ENCODE peak calls at places on chromosomes 5 and 9, in four cellular contexts. Z is IMR-90, M is A549, Q is K562. S is an unnamed sample.

GRCh38 chr9:107805198-107805597 is 315.6 kb upstream of the KLF4 start:
- DNase-seq in Z (no peak), M (no peak), Q (no peak), S (no peak)

GRCh38 chr9:138099803-138100598 is 222.4 kb downstream of the CACNA1B start:
- DNase-seq in Z (no peak), M (no peak), Q (no peak), S (no peak)

GRCh38 chr9:133713960-133714495 is 24.1 kb downstream of the SARDH start:
- DNase-seq in Z (no peak), M (no peak), Q (no peak), S (no peak)

GRCh38 chr5:68659876-68660275 is 433.9 kb upstream of the SLC30A5 start:
- DNase-seq in Z (peak; percentile 24), M (no peak), Q (no peak), S (no peak)

GRCh38 chr9:87973791-87974292 is 491 bp downstream of the CDK20 start:
- DNase-seq in Z (no peak), M (no peak), Q (no peak), S (no peak)

GRCh38 chr9:135884328-135885035 is 22.9 kb downstream of the CAMSAP1 start:
- DNase-seq in Z (peak; percentile 86), M (no peak), Q (no peak), S (peak; percentile 30)

GRCh38 chr9:136219276-136219675 is 14.3 kb upstream of the LHX3 start:
- DNase-seq in Z (peak; percentile 58), M (no peak), Q (no peak), S (no peak)

GRCh38 chr9:93228030-93228429 is 44.1 kb downstream of the WNK2 start:
- DNase-seq in Z (no peak), M (no peak), Q (no peak), S (no peak)

GRCh38 chr5:35593338-35593737 is 24.3 kb upstream of the SPEF2 start:
- DNase-seq in Z (no peak), M (no peak), Q (no peak), S (no peak)

GRCh38 chr9:129671519-129671918 is 6.1 kb downstream of the PRRX2 start:
- DNase-seq in Z (peak; percentile 19), M (no peak), Q (no peak), S (no peak)

GRCh38 chr5:149747833-149748366 is 17.8 kb downstream of the PPARGC1B start:
- DNase-seq in Z (no peak), M (no peak), Q (no peak), S (no peak)

GRCh38 chr5:14587143-14587542 is 5.6 kb downstream of the OTULINL start:
- DNase-seq in Z (no peak), M (no peak), Q (no peak), S (no peak)

DNA sequence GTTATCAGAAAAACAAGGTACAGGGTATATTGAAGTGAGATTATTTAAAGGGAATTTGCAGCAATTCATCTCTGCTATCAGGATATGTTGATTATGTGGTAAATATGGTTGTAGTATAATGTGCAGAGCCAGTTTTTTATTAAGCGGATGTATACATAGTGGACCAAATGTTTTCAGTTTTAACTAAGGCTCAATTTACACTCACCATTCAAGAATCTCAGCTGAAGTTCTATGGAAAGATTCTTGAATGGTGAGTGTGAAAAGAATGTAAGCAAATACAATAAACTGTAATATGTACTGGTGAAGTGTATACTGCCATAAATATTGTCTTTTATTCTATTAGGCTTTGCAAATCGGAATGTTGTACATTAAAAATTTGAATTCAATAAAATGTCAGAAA is 895.9 kb upstream of the CDH10 start:
- DNase-seq in Z (no peak), M (no peak), Q (no peak), S (no peak)
- TF ChIP-seq SMC3 in Z (no peak), M (no peak), Q (no peak), S (no peak)

DNA sequence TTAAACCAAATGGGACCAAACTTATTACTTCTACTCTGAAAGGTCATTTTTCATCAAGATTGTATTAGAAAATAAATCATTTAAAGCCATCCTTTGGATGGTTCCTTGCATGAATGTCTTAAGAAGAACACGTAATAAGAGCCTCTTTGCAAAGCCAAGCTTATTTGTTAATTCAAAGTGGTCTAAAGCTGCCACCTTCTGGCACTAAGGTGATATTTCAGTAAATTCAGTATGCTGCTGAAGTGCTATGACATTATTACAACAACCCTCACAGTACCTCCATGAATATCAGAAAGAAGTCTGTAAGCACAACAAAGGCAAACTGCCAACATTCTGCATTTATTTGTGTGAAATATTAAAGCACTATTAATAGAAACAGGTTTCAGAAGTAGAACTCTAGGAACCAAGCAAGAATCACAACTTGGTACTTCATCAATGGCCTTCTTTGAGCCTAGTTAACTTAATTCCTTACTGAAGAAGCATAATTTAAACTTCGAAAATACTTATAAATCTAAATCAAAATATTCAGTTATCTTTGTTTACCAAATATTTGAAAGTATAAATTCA is 53.1 kb upstream of the TYRP1 start:
- DNase-seq in Z (peak; percentile 43), M (peak; percentile 4), Q (no peak), S (peak; percentile 27)
- TF ChIP-seq MAZ in Z (no peak), M (no peak), Q (no peak), S (no peak)

GRCh38 chr5:173673295-173674170 is 57.1 kb upstream of the BOD1 start:
- DNase-seq in Z (no peak), M (no peak), Q (no peak), S (no peak)
- TF ChIP-seq SMC3 in Z (no peak), M (no peak), Q (no peak), S (no peak)

GRCh38 chr5:44935871-44936270 is 127.1 kb downstream of the MRPS30 start:
- DNase-seq in Z (no peak), M (no peak), Q (no peak), S (no peak)
- TF ChIP-seq MAZ in Z (no peak), M (no peak), Q (no peak), S (no peak)

DNA sequence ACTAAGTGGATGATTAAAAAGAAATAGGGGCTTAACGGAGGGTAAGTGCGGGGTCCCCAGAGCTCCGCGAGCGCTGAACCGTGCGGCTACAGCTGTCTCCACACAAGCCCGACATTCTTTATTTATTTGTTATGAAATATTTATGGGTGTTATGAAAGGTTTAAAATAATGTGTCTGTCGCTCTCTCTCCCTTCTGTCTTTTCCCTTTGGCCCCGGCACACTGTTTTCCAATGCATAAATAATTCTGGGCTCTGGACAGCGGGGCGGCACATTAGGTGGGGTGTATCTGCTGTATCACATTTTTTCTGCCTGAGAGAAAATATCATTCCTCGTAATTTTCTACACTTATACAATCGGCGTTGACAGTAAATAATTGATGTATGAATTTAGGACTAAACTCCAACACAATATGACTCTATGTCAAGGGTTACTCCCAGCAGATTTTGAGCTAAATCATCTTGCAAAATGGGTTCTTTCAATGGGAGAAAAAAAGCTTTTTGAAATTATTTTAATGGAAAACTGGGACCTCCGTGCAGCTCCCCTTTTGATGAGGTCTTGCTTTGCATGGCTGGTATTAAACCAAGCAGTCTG is 370.4 kb upstream of the IRX4 start:
- DNase-seq in Z (no peak), M (no peak), Q (no peak), S (no peak)
- TF ChIP-seq SMC3 in Z (no peak), M (no peak), Q (no peak), S (no peak)

DNA sequence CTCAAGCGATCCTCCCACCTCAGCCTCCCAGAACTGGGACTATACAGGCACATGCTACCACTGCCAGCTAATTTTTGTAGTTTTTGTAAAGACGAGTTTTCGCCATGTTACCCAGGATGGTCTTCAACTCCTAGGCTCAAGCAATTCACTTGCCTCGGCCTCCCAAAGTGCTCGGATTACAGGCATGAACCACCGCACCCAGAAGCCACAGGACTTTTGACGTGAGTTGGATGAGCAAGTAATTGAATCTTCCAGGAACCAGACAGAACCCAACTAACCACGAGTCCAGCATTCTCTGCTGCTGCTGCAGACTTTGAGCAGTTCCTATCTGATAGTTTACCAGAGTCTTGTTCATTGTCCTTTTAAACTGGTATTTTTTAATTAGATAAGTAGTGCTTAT is 9.6 kb upstream of the ATP6V0E1 start:
- DNase-seq in Z (peak; percentile 55), M (no peak), Q (no peak), S (no peak)
- TF ChIP-seq MAZ in Z (no peak), M (no peak), Q (no peak), S (no peak)

DNA sequence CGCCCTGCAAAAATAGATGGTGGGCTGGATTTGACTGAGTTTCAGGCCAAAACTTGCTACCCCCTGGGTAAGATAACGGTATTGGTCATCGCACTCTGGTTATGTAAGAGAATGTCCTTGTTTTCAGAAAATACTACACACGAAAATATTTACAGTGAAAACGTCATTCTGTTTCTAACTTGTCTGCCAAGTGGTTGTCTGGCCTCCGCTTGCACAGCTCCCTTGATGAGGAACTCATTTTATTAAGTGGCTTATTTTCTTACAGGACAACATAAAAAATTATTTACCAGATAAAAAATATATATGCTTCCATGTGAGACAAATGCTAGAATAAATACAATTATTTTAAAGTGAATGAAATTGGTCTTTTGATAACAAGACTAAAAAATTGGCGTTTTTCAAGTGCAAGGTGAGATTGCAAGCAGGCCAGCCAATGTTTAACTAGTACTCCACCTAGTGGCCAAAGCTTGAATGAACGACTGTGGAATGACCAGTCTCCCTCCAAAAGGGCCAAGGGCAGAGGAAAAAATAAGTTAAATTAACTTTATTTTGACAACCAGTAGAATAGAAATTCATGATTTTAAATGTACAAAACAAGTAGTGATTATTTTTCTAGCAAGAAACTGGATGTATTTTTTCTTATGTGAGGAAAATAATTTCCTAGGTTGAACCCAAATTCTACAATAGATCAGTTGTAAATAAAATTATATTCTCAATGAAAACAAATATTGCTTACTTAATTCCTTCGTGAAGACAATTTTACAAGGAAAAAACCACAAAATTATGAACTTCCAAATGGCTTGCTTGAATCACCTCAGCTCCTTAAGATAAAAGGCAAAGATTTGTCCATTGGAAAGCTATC is 93.2 kb downstream of the ZFAND5 start:
- DNase-seq in Z (peak; percentile 55), M (peak; percentile 76), Q (peak; percentile 66), S (peak; percentile 46)
- TF ChIP-seq SMC3 in Z (peak; percentile 78), M (peak; percentile 91), Q (peak; percentile 63), S (peak; percentile 86)

GRCh38 chr5:126386146-126386545 is 37.1 kb upstream of the GRAMD2B start:
- DNase-seq in Z (no peak), M (no peak), Q (no peak), S (no peak)

GRCh38 chr5:126383246-126383645 is 40.0 kb upstream of the GRAMD2B start:
- DNase-seq in Z (peak; percentile 76), M (no peak), Q (no peak), S (no peak)

GRCh38 chr5:126384985-126385384 is 38.2 kb upstream of the GRAMD2B start:
- DNase-seq in Z (peak; percentile 81), M (no peak), Q (no peak), S (no peak)

GRCh38 chr5:126383755-126384154 is 39.5 kb upstream of the GRAMD2B start:
- DNase-seq in Z (peak; percentile 47), M (no peak), Q (no peak), S (no peak)

DNA sequence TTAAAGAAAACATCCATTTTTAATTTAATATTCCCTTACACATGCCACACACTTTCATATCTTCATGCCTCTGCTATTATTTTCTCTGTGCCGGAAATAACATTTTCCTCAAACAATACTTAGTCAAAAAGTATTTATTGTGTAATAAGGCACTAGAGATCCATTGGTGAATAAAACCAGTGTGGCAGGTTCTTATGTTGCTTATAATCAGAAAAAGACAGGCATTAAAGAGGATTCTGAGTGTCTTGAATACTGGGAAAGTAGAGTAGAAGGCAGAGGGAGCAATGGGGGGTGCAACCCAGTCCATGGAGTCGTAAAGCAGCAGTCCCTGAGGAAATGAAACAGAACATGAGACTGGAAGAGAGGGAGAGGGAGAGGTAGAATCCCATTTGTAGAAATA is 37.7 kb upstream of the GRAMD2B start:
- DNase-seq in Z (no peak), M (no peak), Q (no peak), S (no peak)
- TF ChIP-seq MAZ in Z (no peak), M (no peak), Q (no peak), S (no peak)

S was measured in HepG2.